ENCODE peak calls at places on chromosome 16, in four cellular contexts. Z is A549, E is tibial nerve, K is MG63. I is an unnamed sample.

GRCh38 chr16:16067127-16067526 is 117.7 kb downstream of the ABCC1 start:
- DNase-seq in Z (no peak), E (no peak), K (no peak), I (no peak)

GRCh38 chr16:56604966-56605365 is 3.4 kb upstream of the MT2A start:
- DNase-seq in Z (no peak), E (no peak), K (no peak), I (no peak)

GRCh38 chr16:17252064-17252463 is 218.7 kb downstream of the XYLT1 start:
- DNase-seq in Z (no peak), E (no peak), K (no peak), I (no peak)

GRCh38 chr16:51009813-51010212 is 141.3 kb downstream of the SALL1 start:
- DNase-seq in Z (no peak), E (no peak), K (no peak), I (no peak)

GRCh38 chr16:67029249-67030096 is 524 bp downstream of the CBFB start:
- DNase-seq in Z (peak; percentile 36), E (peak; percentile 29), K (peak; percentile 45), I (peak; percentile 23)

GRCh38 chr16:2027024-2028010 is 615 bp downstream of the NHERF2 start:
- DNase-seq in Z (no peak), E (no peak), K (peak; percentile 39), I (no peak)

GRCh38 chr16:49564577-49565224 is 191.1 kb downstream of the C16orf78 start:
- DNase-seq in Z (no peak), E (no peak), K (no peak), I (peak; percentile 15)

GRCh38 chr16:58339452-58339938 is 44.7 kb upstream of the PRSS54 start:
- DNase-seq in Z (peak; percentile 30), E (no peak), K (peak; percentile 46), I (no peak)

GRCh38 chr16:28899882-28900600 is 21.8 kb downstream of the ATP2A1 start:
- DNase-seq in Z (no peak), E (no peak), K (no peak), I (no peak)

GRCh38 chr16:1990336-1991134 is 765 bp downstream of the SYNGR3 start:
- DNase-seq in Z (no peak), E (no peak), K (no peak), I (no peak)

GRCh38 chr16:1669698-1670097 is 8.4 kb upstream of the JPT2 start:
- DNase-seq in Z (no peak), E (no peak), K (no peak), I (no peak)

GRCh38 chr16:17488506-17488905 is 17.7 kb upstream of the XYLT1 start:
- DNase-seq in Z (no peak), E (no peak), K (no peak), I (no peak)

GRCh38 chr16:53518550-53519416 is 15.8 kb upstream of the AKTIP start:
- DNase-seq in Z (no peak), E (peak; percentile 37), K (no peak), I (peak; percentile 54)

GRCh38 chr16:57999971-58000705 is at the start of gene ZNF319:
- DNase-seq in Z (no peak), E (no peak), K (peak; percentile 45), I (no peak)

GRCh38 chr16:72952404-72953301 is 95.3 kb downstream of the ZFHX3 start:
- DNase-seq in Z (no peak), E (no peak), K (no peak), I (peak; percentile 58)

DNA sequence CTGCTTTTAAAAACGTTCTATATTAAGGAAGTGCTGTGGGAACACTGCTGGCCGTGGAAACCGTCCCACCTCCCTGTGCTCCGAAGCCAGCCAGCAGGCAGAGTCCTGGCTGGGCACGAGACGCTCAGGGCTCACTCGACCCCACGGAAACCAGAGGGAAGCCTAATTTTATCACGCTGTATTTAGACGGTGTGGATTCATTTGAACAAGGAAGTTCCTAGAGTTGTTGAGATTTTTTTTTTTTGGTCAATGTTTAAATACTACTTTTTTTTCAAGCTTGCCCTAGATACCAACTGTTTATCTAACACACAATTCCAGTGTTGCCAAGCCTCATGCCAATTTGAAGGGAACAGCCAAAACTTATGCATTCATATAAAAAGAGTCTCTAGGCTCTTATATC is 25.8 kb downstream of the ADCY9 start:
- DNase-seq in Z (no peak), E (peak; percentile 30), K (no peak), I (no peak)
- H3K4me3 ChIP-seq in Z (no peak overlapping the region), E (no peak overlapping the region), K (no peak overlapping the region), I (no peak overlapping the region)

DNA sequence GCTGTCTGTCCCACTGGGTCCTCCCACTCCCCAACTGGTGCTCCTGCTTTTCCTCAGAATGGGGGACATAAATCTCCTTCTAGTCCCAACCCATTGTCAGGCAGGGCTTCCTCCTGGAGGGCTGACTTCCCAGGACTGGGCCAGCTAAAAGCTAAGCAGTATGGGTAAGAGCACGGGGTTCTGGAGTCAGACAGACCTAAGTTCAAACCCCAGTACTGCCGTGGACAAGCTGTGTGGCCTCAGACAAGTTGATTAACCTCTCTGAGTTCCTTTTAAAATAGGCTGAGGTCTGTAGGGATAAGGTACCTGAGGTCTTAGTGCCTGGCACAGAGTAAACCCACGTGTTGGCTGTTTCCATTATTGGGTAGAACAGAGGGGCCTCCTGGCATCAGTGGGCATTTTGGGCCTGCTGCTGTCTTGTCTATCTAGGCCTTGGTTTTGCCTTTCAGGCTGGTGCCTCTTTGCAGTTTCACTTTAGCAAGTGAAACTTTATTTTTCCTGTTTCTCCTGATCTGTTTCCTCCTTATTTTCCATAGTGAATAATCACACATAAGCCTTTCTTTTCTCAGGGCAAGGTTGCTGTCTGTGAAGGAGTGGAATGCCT is 114.6 kb downstream of the PRKCB start:
- DNase-seq in Z (no peak), E (no peak), K (no peak), I (no peak)
- H3K4me3 ChIP-seq in Z (no peak overlapping the region), E (no peak overlapping the region), K (no peak overlapping the region), I (no peak overlapping the region)

GRCh38 chr16:11665071-11665491 is 3.2 kb upstream of the SNN start:
- DNase-seq in Z (no peak), E (no peak), K (no peak), I (no peak)

GRCh38 chr16:11668590-11669379 is 530 bp downstream of the SNN start:
- DNase-seq in Z (no peak), E (no peak), K (no peak), I (no peak)

GRCh38 chr16:11666108-11667055 is 1.9 kb upstream of the SNN start:
- DNase-seq in Z (no peak), E (no peak), K (no peak), I (no peak)

GRCh38 chr16:11667824-11668589 is at the start of gene SNN:
- DNase-seq in Z (peak; percentile 93), E (peak; percentile 72), K (peak; percentile 91), I (peak; percentile 42)

DNA sequence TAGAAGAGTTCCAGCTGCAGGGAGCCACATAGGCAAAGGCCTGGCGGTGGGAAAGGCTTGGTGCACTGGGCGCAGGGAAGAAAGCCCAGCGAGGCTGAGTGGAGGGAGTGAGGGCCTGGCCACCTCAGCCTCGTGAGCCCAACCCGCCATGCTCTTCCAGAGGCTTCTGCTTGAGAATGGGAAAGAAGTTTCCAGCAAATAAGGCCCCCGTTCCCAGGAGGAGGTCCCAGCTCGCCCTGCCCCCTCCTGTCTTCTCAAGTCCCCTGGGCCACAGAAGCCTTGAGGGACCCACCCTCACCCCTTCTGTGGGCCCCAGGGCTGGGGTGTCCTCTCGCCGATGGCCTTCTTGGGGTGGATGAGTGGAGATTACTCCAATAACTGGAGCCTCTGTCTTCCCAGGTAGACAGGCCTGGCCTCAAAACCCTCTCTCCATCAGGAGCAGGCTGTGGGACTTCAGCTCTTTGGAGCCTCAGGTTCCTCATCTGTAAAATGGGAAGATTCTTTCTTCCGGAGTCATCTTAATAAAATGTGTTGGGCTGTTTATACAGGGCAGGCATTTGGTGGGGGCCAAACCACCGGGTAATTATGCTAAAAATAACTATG is 933 bp upstream of the SNN start:
- DNase-seq in Z (no peak), E (no peak), K (no peak), I (no peak)
- H3K4me3 ChIP-seq in Z (peak overlapping the region; percentile 94), E (peak overlapping the region; percentile 99), K (peak overlapping the region; percentile 52), I (no peak overlapping the region)

GRCh38 chr16:71865173-71865863 is 18.7 kb downstream of the ZNF821 start:
- DNase-seq in Z (no peak), E (no peak), K (no peak), I (no peak)

GRCh38 chr16:71859751-71860521 is 14.2 kb downstream of the ATXN1L start:
- DNase-seq in Z (no peak), E (no peak), K (no peak), I (no peak)

GRCh38 chr16:71867934-71868333 is 16.0 kb downstream of the ZNF821 start:
- DNase-seq in Z (no peak), E (no peak), K (no peak), I (no peak)

GRCh38 chr16:71869089-71869488 is 14.9 kb downstream of the ZNF821 start:
- DNase-seq in Z (no peak), E (no peak), K (no peak), I (no peak)

GRCh38 chr16:71863995-71864394 is 18.2 kb downstream of the ATXN1L start:
- DNase-seq in Z (no peak), E (no peak), K (no peak), I (no peak)
- H3K4me3 ChIP-seq in Z (no peak overlapping the region), E (no peak overlapping the region), K (no peak overlapping the region), I (no peak overlapping the region)

GRCh38 chr16:89248196-89249005 is 30.9 kb downstream of the ZNF778 start:
- DNase-seq in Z (no peak), E (no peak), K (no peak), I (no peak)
- H3K4me3 ChIP-seq in Z (peak overlapping the region; percentile 53), E (peak overlapping the region; percentile 58), K (no peak overlapping the region), I (peak overlapping the region; percentile 38)

GRCh38 chr16:5615868-5616642 is 518.5 kb upstream of the EEF2KMT start:
- DNase-seq in Z (peak; percentile 58), E (peak; percentile 7), K (peak; percentile 78), I (no peak)
- H3K4me3 ChIP-seq in Z (no peak overlapping the region), E (no peak overlapping the region), K (peak overlapping the region; percentile 16), I (no peak overlapping the region)

GRCh38 chr16:78630102-78630501 is 530.6 kb downstream of the WWOX start:
- DNase-seq in Z (no peak), E (no peak), K (no peak), I (no peak)
- H3K4me3 ChIP-seq in Z (no peak overlapping the region), E (no peak overlapping the region), K (no peak overlapping the region), I (no peak overlapping the region)

GRCh38 chr16:30535777-30536190 is 1.1 kb upstream of the ZNF747 start:
- DNase-seq in Z (no peak), E (peak; percentile 56), K (peak; percentile 84), I (peak; percentile 25)

GRCh38 chr16:30543067-30543466 is 8.4 kb upstream of the ZNF747 start:
- DNase-seq in Z (no peak), E (no peak), K (no peak), I (no peak)

GRCh38 chr16:30546115-30546514 is 11.5 kb upstream of the ZNF747 start:
- DNase-seq in Z (no peak), E (no peak), K (no peak), I (no peak)

GRCh38 chr16:30539000-30539964 is 4.6 kb upstream of the ZNF747 start:
- DNase-seq in Z (no peak), E (no peak), K (no peak), I (no peak)

GRCh38 chr16:30541502-30542329 is 7.1 kb upstream of the ZNF747 start:
- DNase-seq in Z (no peak), E (no peak), K (no peak), I (peak; percentile 49)
- H3K4me3 ChIP-seq in Z (no peak overlapping the region), E (no peak overlapping the region), K (no peak overlapping the region), I (no peak overlapping the region)

DNA sequence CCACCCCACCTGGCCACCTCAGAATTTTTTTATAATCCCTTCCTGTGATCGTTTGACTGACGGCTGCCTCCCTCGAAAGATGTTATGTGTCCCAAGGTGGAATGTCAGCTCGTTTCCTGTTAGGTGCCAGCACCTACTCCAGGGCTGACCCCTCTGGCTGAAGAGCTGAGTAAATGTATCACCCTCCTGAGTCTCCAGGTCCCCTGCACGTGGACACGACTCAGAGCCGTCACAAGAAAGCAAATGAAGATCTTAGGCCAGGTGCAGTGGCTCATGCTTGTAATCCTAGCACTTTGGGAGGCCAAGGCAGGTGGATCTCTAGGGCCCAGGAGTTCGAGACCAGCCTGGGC is 273.2 kb downstream of the C16orf95 start:
- DNase-seq in Z (no peak), E (no peak), K (no peak), I (no peak)
- H3K4me3 ChIP-seq in Z (no peak overlapping the region), E (no peak overlapping the region), K (no peak overlapping the region), I (no peak overlapping the region)

I was measured in skeletal muscle cell.